ENCODE peak calls at places on chromosomes 13 and 19, in five cellular contexts. S is activated CD8-positive, alpha-beta memory T cell treated with anti-CD3 and anti-CD28 coated beads for 4 hours; U is hepatocyte; Q is activated T-cell treated with anti-CD3 and anti-CD28 coated beads, Interleukin-2, amount 50 U/mL, for 72 hours; P is T-helper 2 cell. Z is an unnamed sample.

GRCh38 chr19:3304871-3305423 is 61.4 kb upstream of the NFIC start:
- DNase-seq in P (peak; percentile 69), Q (peak; percentile 81), S (peak; percentile 52), U (peak; percentile 77), Z (peak; percentile 69)

GRCh38 chr19:49889687-49890348 is 6.9 kb downstream of the IL4I1 start:
- DNase-seq in S (peak; percentile 49), U (peak; percentile 78), Q (peak; percentile 86), P (peak; percentile 61), Z (peak; percentile 51)

GRCh38 chr13:73754727-73755292 is 379.4 kb downstream of the KLF12 start:
- DNase-seq in U (peak; percentile 81), P (no peak), Q (peak; percentile 16), S (no peak), Z (no peak)

GRCh38 chr13:43767351-43767901 is 19.3 kb downstream of the ENOX1 start:
- DNase-seq in S (no peak), Q (no peak), P (no peak), U (no peak), Z (no peak)

GRCh38 chr19:11322269-11323024 is 17.0 kb downstream of the RAB3D start:
- DNase-seq in U (no peak), Q (no peak), S (no peak), P (no peak), Z (no peak)

GRCh38 chr19:4966591-4966990 is 2.3 kb upstream of the KDM4B start:
- DNase-seq in Q (no peak), P (no peak), S (no peak), U (no peak), Z (no peak)

GRCh38 chr19:40464059-40465024 is 1.2 kb downstream of the BLVRB start:
- DNase-seq in U (peak; percentile 94), S (peak; percentile 54), P (peak; percentile 63), Q (peak; percentile 76), Z (peak; percentile 63)

GRCh38 chr13:23867027-23867491 is 22.1 kb downstream of the MIPEP start:
- DNase-seq in S (no peak), U (peak; percentile 44), Q (no peak), P (no peak), Z (no peak)

GRCh38 chr13:112959206-112959605 is 9.8 kb upstream of the MCF2L start:
- DNase-seq in U (no peak), P (no peak), S (no peak), Q (no peak), Z (no peak)

GRCh38 chr13:31409678-31410356 is 210.0 kb downstream of the B3GLCT start:
- DNase-seq in S (no peak), P (no peak), Q (no peak), U (peak; percentile 20), Z (no peak)

Z was measured in effector CD8-positive, alpha-beta T cell.